ENCODE peak calls at places on chromosome 18, in seven cellular contexts. D, X, H, G, O, F and Y are unnamed samples. For H3K27me3, the result is how much of the 10 kb centered on the place peaks cover.

GRCh38 chr18:33577688-33578370 is at the start of gene ASXL3:
- DNase-seq in D (peak), X (no peak), H (peak), G (peak), O (peak), F (peak), Y (no peak)

GRCh38 chr18:76496200-76496890 is 1.3 kb upstream of the ZNF516 start:
- DNase-seq in D (peak), X (peak), H (peak), G (no peak), O (peak), F (peak), Y (no peak)

GRCh38 chr18:39635192-39635591 is 2069.6 kb upstream of the CELF4 start:
- DNase-seq in D (no peak), X (no peak), H (no peak), G (no peak), O (no peak), F (no peak), Y (no peak)

GRCh38 chr18:67109535-67109934 is 407.0 kb downstream of the DSEL start:
- DNase-seq in D (no peak), X (no peak), H (no peak), G (no peak), O (peak), F (no peak), Y (no peak)

GRCh38 chr18:76578571-76579300 is 83.7 kb upstream of the ZNF516 start:
- DNase-seq in D (no peak), X (no peak), H (no peak), G (no peak), O (no peak), F (no peak), Y (no peak)

GRCh38 chr18:28177828-28178635 is 1.1 kb upstream of the CDH2 start:
- DNase-seq in D (peak), X (no peak), H (no peak), G (peak), O (peak), F (peak), Y (no peak)

GRCh38 chr18:79942786-79943607 is 8.5 kb downstream of the SLC66A2 start:
- DNase-seq in D (no peak), X (peak), H (peak), G (no peak), O (no peak), F (no peak), Y (peak)

GRCh38 chr18:50190926-50191325 is 4.0 kb downstream of the MYO5B start:
- DNase-seq in D (no peak), X (no peak), H (no peak), G (no peak), O (no peak), F (no peak), Y (no peak)

GRCh38 chr18:44474596-44474995 is 206.1 kb upstream of the SETBP1 start:
- DNase-seq in D (no peak), X (no peak), H (no peak), G (no peak), O (no peak), F (no peak), Y (no peak)

GRCh38 chr18:23133860-23134779 is 1.2 kb upstream of the CABLES1 start:
- DNase-seq in D (peak), X (no peak), H (no peak), G (no peak), O (peak), F (no peak), Y (peak)

GRCh38 chr18:64474279-64474678 is 325.4 kb upstream of the LINC00305 start:
- DNase-seq in D (no peak), X (no peak), H (no peak), G (no peak), O (no peak), F (no peak), Y (no peak)

GRCh38 chr18:26813043-26813442 is 52.5 kb downstream of the AQP4 start:
- DNase-seq in D (peak), X (peak), H (no peak), G (no peak), O (peak), F (peak), Y (no peak)

GRCh38 chr18:30358545-30358944 is 684.0 kb downstream of the DSC3 start:
- DNase-seq in D (no peak), X (no peak), H (no peak), G (no peak), O (no peak), F (no peak), Y (no peak)

GRCh38 chr18:72155327-72155726 is 388.8 kb downstream of the CBLN2 start:
- DNase-seq in D (no peak), X (no peak), H (no peak), G (no peak), O (peak), F (no peak), Y (no peak)

GRCh38 chr18:70182548-70182947 is 22.9 kb downstream of the RTTN start:
- DNase-seq in D (no peak), X (no peak), H (no peak), G (no peak), O (no peak), F (no peak), Y (no peak)

GRCh38 chr18:78666666-78667335 is 312.8 kb upstream of the SALL3 start:
- DNase-seq in D (no peak), X (no peak), H (no peak), G (no peak), O (no peak), F (no peak), Y (no peak)

GRCh38 chr18:77547757-77548156 is 298.1 kb downstream of the GALR1 start:
- DNase-seq in D (no peak), X (no peak), H (no peak), G (no peak), O (peak), F (peak), Y (no peak)

GRCh38 chr18:49524349-49524748 is 37.3 kb upstream of the C18orf32 start:
- DNase-seq in D (no peak), X (peak), H (no peak), G (peak), O (no peak), F (no peak), Y (no peak)

GRCh38 chr18:8699948-8700347 is 5.4 kb upstream of the MTCL1 start:
- DNase-seq in D (no peak), X (no peak), H (no peak), G (no peak), O (no peak), F (no peak), Y (no peak)

GRCh38 chr18:79919089-79919488 is 32.4 kb downstream of the SLC66A2 start:
- DNase-seq in D (no peak), X (no peak), H (peak), G (no peak), O (peak), F (peak), Y (peak)

GRCh38 chr18:46096651-46097300 is 1.3 kb downstream of the ATP5F1A start:
- DNase-seq in D (no peak), X (no peak), H (no peak), G (no peak), O (no peak), F (no peak), Y (no peak)

GRCh38 chr18:57771183-57771582 is 31.9 kb downstream of the ATP8B1 start:
- DNase-seq in D (no peak), X (no peak), H (no peak), G (peak), O (no peak), F (no peak), Y (no peak)

GRCh38 chr18:73288813-73289212 is 421.0 kb upstream of the NETO1 start:
- DNase-seq in D (no peak), X (no peak), H (no peak), G (no peak), O (no peak), F (no peak), Y (no peak)

GRCh38 chr18:79754022-79754761 is 43.5 kb upstream of the KCNG2 start:
- DNase-seq in D (no peak), X (no peak), H (peak), G (no peak), O (no peak), F (no peak), Y (no peak)

GRCh38 chr18:69947361-69948106 is at the start of gene CD226:
- DNase-seq in D (no peak), X (no peak), H (no peak), G (no peak), O (no peak), F (no peak), Y (no peak)

GRCh38 chr18:8260847-8261246 is 348.4 kb upstream of the RAB12 start:
- DNase-seq in D (no peak), X (no peak), H (no peak), G (no peak), O (no peak), F (no peak), Y (no peak)

GRCh38 chr18:8989017-8989416 is 113.5 kb upstream of the NDUFV2 start:
- DNase-seq in D (no peak), X (no peak), H (no peak), G (no peak), O (no peak), F (no peak), Y (no peak)

GRCh38 chr18:48356909-48357631 is 52.1 kb downstream of the ZBTB7C start:
- DNase-seq in D (no peak), X (no peak), H (peak), G (no peak), O (no peak), F (no peak), Y (peak)

GRCh38 chr18:52484977-52485376 is 145.0 kb downstream of the DCC start:
- DNase-seq in D (no peak), X (no peak), H (no peak), G (no peak), O (no peak), F (no peak), Y (no peak)

GRCh38 chr18:3703732-3704176 is 253.8 kb downstream of the TGIF1 start:
- DNase-seq in D (peak), X (peak), H (no peak), G (peak), O (peak), F (peak), Y (no peak)

GRCh38 chr18:52312321-52312720 is 27.7 kb upstream of the DCC start:
- DNase-seq in D (no peak), X (no peak), H (no peak), G (no peak), O (no peak), F (no peak), Y (no peak)

GRCh38 chr18:24138884-24139616 is at the start of gene CABYR:
- DNase-seq in D (peak), X (no peak), H (peak), G (peak), O (peak), F (peak), Y (peak)
- TF ChIP-seq POLR2A in D (peak), X (no peak), H (no peak), G (peak), O (peak), F (peak), Y (no peak)

GRCh38 chr18:13381907-13382682 is 163.5 kb downstream of the LDLRAD4 start:
- DNase-seq in D (no peak), X (no peak), H (peak), G (peak), O (peak), F (peak), Y (peak)

GRCh38 chr18:13379062-13379800 is 160.7 kb downstream of the LDLRAD4 start:
- DNase-seq in D (no peak), X (no peak), H (peak), G (no peak), O (no peak), F (no peak), Y (peak)

GRCh38 chr18:13381331-13381730 is 162.8 kb downstream of the LDLRAD4 start:
- DNase-seq in D (no peak), X (no peak), H (peak), G (no peak), O (no peak), F (no peak), Y (no peak)

GRCh38 chr18:13379930-13380665 is 161.5 kb downstream of the LDLRAD4 start:
- DNase-seq in D (no peak), X (no peak), H (peak), G (peak), O (no peak), F (no peak), Y (no peak)

DNA sequence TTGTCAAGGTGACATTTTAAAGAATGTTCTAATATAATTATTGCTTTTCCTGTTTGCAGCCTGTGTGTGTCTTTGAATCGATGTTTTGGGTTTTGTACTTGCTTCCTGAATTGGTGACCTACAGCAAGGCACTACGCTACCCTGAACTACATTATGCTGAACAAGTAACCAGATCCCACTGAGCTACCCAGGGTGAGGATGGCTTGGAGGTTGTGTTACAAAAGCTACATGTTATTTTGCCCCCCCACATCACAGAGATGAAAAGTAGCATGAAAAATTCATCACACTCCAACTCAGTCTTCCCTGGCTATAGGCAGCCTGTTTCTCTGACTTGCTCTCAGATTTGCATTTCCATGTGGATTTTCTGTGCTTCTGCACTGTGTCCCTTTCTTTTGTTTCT is 162.1 kb downstream of the LDLRAD4 start:
- DNase-seq in D (no peak), X (no peak), H (no peak), G (no peak), O (no peak), F (no peak), Y (no peak)
- H3K27me3 ChIP-seq in D (under half), X (under half), H (under half), G (under half), O (under half), F (under half), Y (under half)

GRCh38 chr18:32358075-32358474 is 112.6 kb downstream of the GAREM1 start:
- DNase-seq in D (no peak), X (no peak), H (no peak), G (no peak), O (no peak), F (no peak), Y (no peak)
- TF ChIP-seq CTCF in D (no peak), X (no peak), H (no peak), G (peak), O (no peak), F (no peak), Y (no peak)

GRCh38 chr18:62522510-62523254 is at the start of gene ZCCHC2:
- DNase-seq in D (peak), X (peak), H (peak), G (peak), O (peak), F (peak), Y (peak)
- TF ChIP-seq POLR2A in D (peak), X (peak), H (peak), G (peak), O (peak), F (peak), Y (peak)

DNA sequence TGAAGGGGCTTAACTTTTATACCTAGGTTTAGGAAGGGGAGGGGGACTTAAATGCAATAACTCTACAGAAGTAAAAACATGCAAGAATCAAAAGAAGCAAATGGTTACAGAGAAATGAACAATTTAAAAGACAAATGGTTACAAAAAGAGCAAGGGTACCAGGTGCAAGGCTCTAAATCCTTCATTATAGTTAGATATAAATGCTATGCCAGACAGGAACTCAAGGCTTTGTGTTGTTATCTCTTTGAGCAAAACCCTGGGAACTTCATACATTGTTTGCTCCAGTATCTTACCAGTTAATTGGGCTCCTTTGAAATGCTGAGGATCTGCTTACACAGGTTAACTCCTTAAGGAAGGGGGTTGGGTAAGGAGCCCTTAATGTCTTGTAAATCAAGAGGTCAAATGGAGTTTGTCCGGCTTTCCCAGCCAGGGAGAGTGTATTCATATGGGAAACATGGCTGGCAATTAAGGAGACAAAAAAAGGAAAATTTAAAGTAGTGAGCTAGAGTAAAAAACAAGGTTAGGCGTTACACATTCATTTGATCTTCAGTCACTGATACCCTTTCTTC is 347.5 kb downstream of the CELF4 start:
- DNase-seq in D (no peak), X (no peak), H (no peak), G (no peak), O (no peak), F (no peak), Y (no peak)
- H3K27me3 ChIP-seq in D (under half), X (under half), H (under half), G (under half), O (under half), F (under half), Y (under half)

DNA sequence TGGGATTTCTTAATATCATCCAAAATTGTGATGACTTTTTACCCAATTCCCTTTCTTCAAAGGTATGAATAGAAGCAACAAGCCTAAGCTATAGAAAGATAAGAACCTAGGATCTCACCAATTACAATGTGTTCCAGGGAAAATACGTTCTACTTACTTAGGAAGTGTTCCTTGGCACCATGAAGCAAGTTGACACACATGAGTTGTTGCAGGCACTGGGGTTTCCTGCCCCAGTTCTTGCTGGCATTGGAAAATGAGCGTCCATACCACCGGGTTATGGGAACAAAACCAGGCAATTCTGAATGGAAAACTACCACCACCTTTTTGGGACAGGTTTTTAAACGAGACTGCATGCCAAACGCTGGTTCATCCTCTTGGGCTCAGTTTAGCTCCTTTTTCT is 46.2 kb downstream of the CCBE1 start:
- DNase-seq in D (no peak), X (no peak), H (no peak), G (no peak), O (no peak), F (no peak), Y (no peak)
- TF ChIP-seq CTCF in D (no peak), X (no peak), H (no peak), G (no peak), O (no peak), F (no peak), Y (no peak)